ENCODE peak calls at places on chromosomes 1 and 21, in seven cellular contexts. W is AG09309; Q is foreskin keratinocyte; B is HFFc6; P is activated CD8-positive, alpha-beta T cell treated with anti-CD3 and anti-CD28 coated beads for 36 hours; X is adrenal gland; I is upper lobe of right lung. F is an unnamed sample.

GRCh38 chr1:203084588-203085527 is 954 bp downstream of the MYOG start:
- DNase-seq in Q (no peak), B (no peak), W (no peak), P (peak), I (no peak), X (no peak), F (no peak)

GRCh38 chr1:153360592-153360991 is 2.9 kb downstream of the S100A9 start:
- DNase-seq in X (no peak), I (no peak), Q (no peak), B (no peak), W (no peak), P (no peak), F (no peak)

GRCh38 chr1:33560680-33561079 is 88.2 kb downstream of the ZSCAN20 start:
- DNase-seq in P (no peak), X (no peak), Q (no peak), I (no peak), B (no peak), W (no peak), F (no peak)

GRCh38 chr1:98459471-98459870 is 202.1 kb upstream of the SNX7 start:
- DNase-seq in X (no peak), Q (no peak), P (no peak), W (no peak), B (no peak), I (no peak), F (no peak)

GRCh38 chr1:244100691-244101453 is 49.8 kb downstream of the ZBTB18 start:
- DNase-seq in B (no peak), I (no peak), W (no peak), X (no peak), Q (no peak), P (peak), F (no peak)

GRCh38 chr1:24709748-24710416 is 35.4 kb upstream of the CLIC4 start:
- DNase-seq in B (no peak), Q (no peak), I (no peak), W (no peak), P (peak), X (no peak), F (no peak)

GRCh38 chr1:83901547-83902155 is 97.3 kb downstream of the TTLL7 start:
- DNase-seq in X (no peak), P (no peak), I (no peak), Q (peak), B (peak), W (peak), F (peak)

GRCh38 chr21:35585878-35586277 is 474.4 kb downstream of the SETD4 start:
- DNase-seq in B (no peak), W (no peak), I (no peak), P (no peak), Q (no peak), X (no peak), F (no peak)

GRCh38 chr1:209741198-209741597 is 14.7 kb upstream of the TRAF3IP3 start:
- DNase-seq in Q (no peak), I (no peak), P (no peak), X (no peak), W (no peak), B (no peak), F (no peak)

GRCh38 chr1:12601690-12602632 is 16.0 kb downstream of the DHRS3 start:
- DNase-seq in P (peak), I (no peak), Q (no peak), X (no peak), B (peak), W (peak), F (no peak)

GRCh38 chr1:23126801-23127200 is 41.9 kb downstream of the LUZP1 start:
- DNase-seq in I (no peak), X (no peak), P (no peak), W (no peak), B (peak), Q (peak), F (no peak)

GRCh38 chr1:161928056-161928455 is 95.6 kb downstream of the OLFML2B start:
- DNase-seq in X (no peak), P (no peak), Q (no peak), W (no peak), I (no peak), B (no peak), F (no peak)

GRCh38 chr1:58714594-58714993 is 14.7 kb upstream of the MYSM1 start:
- DNase-seq in W (no peak), X (no peak), B (no peak), Q (no peak), P (no peak), I (no peak), F (no peak)

GRCh38 chr1:89547563-89548485 is 23.2 kb downstream of the LRRC8B start:
- DNase-seq in X (peak), Q (peak), B (no peak), I (no peak), W (peak), P (peak), F (peak)

GRCh38 chr1:79079770-79080169 is 73.2 kb upstream of the ADGRL4 start:
- DNase-seq in Q (peak), X (no peak), B (peak), I (no peak), W (peak), P (no peak), F (no peak)

GRCh38 chr1:77015748-77016341 is 148.6 kb downstream of the ST6GALNAC5 start:
- DNase-seq in P (no peak), W (no peak), I (no peak), B (no peak), X (no peak), Q (no peak), F (no peak)

GRCh38 chr1:2236695-2237677 is 8.9 kb downstream of the SKI start:
- DNase-seq in X (peak), W (no peak), I (no peak), B (no peak), Q (no peak), P (peak), F (no peak)

GRCh38 chr1:88698140-88698539 is 14.1 kb downstream of the PKN2 start:
- DNase-seq in X (no peak), B (no peak), W (no peak), P (no peak), I (no peak), Q (no peak), F (no peak)

GRCh38 chr1:30106125-30106524 is 617.3 kb downstream of the MATN1 start:
- DNase-seq in B (peak), X (peak), I (no peak), P (peak), W (no peak), Q (no peak), F (peak)

GRCh38 chr21:45831991-45832740 is 149.4 kb upstream of the COL6A1 start:
- DNase-seq in I (no peak), B (no peak), Q (no peak), P (no peak), X (no peak), W (no peak), F (no peak)

GRCh38 chr1:101128851-101129250 is 103.3 kb upstream of the DPH5 start:
- DNase-seq in P (no peak), X (no peak), Q (no peak), W (no peak), B (no peak), I (no peak), F (no peak)

GRCh38 chr1:52632732-52633290 is at the start of gene SHISAL2A:
- DNase-seq in B (no peak), W (no peak), X (peak), P (peak), Q (no peak), I (peak), F (no peak)

GRCh38 chr21:43752758-43753438 is 23.2 kb downstream of the CSTB start:
- DNase-seq in X (no peak), I (no peak), W (no peak), B (no peak), P (no peak), Q (no peak), F (no peak)

GRCh38 chr1:240739754-240740153 is 127.8 kb upstream of the GREM2 start:
- DNase-seq in I (no peak), W (no peak), B (peak), P (no peak), X (no peak), Q (no peak), F (no peak)

GRCh38 chr1:158714754-158715153 is 5.8 kb downstream of the OR6K3 start:
- DNase-seq in W (no peak), I (no peak), P (no peak), B (no peak), Q (no peak), X (no peak), F (no peak)

DNA sequence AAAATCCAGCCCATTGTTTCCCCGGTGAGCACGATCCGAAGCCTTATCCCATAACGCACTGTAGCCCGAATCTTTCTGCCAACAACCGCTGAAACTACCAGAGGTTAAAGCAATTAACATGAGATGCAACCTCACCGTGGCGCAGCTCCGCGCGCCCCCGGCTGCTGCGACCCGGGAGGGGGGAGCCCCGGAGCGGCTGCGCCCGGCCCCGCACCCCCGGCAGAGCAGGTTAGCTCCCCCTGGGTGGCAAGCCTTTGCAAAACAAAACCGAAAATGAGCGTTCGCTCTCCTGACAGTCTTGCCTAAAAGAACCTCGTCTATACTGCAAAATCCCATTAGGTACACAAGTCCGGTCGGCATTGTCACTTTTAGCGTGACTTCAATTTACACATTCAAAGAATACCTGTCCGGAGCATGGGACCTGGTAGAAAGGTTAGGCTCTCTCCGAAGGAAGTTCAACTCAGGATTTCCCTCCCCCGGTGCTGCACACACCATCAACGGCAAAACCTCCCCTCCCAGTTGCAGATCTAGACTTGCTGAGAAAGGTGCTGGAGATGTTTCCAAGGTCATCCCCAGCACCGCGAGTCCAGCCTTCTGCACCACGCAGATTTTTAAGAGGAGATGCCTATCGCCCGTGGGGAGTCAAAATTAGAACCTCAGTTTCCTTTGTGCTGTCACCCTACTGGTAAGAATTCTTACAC is 107.5 kb downstream of the ZNF281 start:
- DNase-seq in X (no peak), I (peak), Q (no peak), B (no peak), P (peak), W (no peak), F (peak)
- TF ChIP-seq CTCF in X (no peak), I (peak), Q (peak), B (peak), P (no peak), W (no peak), F (no peak)

DNA sequence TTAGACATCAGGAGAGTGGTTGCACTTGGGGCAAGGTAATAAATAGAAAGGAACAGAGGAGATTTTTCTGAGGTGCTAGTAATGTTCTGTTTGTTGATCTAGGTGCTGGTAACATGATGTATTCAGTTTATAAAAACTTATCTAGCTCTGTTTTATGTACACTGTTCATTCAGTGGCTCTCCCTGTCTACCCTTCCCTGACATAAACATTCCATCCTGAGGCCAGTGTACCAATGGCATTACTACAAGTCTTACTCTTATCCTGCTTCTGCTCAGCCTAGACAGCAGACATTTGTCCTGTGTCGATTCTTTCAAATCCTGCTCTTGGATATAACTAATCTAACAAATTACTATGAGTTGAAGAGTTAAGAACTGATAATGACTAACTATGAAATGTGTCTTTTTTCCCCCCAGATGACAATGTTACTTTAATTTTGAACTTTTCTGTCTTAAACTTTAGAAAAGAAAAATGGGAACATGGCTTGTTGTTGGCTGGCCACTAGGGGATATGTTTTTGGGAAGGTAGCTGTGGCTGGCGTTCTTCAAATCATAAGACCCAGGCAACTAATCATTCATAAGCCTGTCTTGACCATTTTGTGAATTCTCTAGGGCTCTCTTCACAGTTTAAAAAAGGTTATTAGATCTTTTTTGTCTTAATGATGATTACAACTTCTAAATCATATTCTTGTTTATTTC is 390.9 kb downstream of the PBX1 start:
- DNase-seq in B (no peak), W (no peak), P (no peak), I (no peak), X (no peak), Q (no peak), F (no peak)
- TF ChIP-seq CTCF in B (peak), W (no peak), P (no peak), I (no peak), X (no peak), Q (no peak), F (peak)

DNA sequence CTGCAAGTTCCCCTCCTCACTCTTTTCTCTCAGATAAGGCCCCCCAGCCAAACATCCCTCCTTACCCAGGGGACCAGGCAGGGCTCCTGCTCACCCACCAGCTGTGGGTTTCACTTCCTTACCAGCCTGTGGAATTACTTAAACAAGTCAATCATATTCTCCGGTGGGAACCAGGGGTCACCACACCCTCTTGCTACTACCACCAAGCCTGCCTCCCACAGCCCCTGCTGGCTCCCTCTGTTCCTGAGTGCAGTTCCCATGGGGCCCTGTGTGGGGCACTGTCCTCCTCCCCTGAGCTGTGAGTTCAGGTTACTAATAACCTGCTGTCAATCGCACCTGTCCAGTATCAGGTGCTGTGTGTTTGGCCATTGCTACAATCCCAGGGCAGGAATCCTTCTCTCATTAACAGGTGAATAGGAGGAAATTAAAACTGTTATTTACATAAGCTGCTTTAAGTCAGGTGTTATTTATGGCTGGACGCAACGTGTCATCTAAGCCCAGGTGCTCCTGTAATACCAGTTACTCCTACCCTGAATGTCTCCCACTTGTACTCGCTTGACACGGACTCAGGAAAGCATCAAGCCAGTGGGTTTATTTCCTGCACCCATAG is 53.1 kb upstream of the LBR start:
- DNase-seq in B (peak), Q (no peak), X (peak), W (no peak), P (peak), I (peak), F (no peak)
- TF ChIP-seq CTCF in B (peak), Q (peak), X (peak), W (peak), P (peak), I (peak), F (peak)

GRCh38 chr1:237042892-237043576 is 1.1 kb downstream of the RYR2 start:
- DNase-seq in W (no peak), X (no peak), Q (no peak), I (peak), B (no peak), P (peak), F (no peak)

GRCh38 chr1:237048803-237049202 is 6.8 kb downstream of the RYR2 start:
- DNase-seq in B (no peak), I (no peak), W (no peak), X (no peak), Q (no peak), P (no peak), F (no peak)

GRCh38 chr1:237043846-237044636 is 2.1 kb downstream of the RYR2 start:
- DNase-seq in X (no peak), W (no peak), P (no peak), B (no peak), Q (no peak), I (no peak), F (no peak)

GRCh38 chr1:237042467-237042891 is 495 bp downstream of the RYR2 start:
- DNase-seq in W (no peak), I (no peak), X (no peak), B (no peak), P (no peak), Q (no peak), F (no peak)

DNA sequence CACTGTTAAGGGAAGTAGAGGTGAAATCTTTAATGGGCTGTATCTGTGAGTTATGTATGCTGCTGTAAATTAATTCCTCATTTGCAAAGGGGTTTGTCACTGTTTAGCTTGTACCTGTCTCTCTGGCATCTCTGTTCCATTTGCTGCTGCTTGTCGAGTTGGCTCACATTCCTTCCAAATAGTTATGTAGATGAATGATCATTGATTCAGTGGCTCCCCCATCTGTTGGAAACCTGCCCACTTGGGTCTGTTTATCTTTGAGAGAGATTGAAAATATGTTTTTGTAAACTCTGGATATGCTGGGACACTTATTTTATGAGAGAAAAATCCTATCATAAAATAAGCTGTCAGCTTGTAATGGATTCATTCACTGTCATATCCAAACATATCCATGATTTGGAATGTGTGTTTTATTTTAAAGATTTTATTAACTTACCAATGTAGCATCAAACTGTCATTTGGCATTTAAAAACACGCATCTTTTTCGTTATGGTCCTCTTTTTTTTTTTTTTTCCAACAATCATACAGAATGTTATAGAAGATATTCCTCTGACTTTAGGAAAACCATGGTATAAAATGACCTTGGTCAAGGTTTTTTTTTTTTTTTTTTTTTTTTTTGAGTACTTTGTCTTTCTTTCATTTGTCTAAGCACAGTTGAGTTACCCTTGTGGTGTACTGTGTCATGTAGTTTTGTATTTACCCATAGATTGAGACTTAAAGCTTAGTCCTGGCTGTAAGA is 3.5 kb downstream of the RYR2 start:
- DNase-seq in P (peak), X (no peak), I (no peak), B (no peak), W (no peak), Q (no peak), F (no peak)
- TF ChIP-seq CTCF in P (no peak), X (no peak), I (no peak), B (no peak), W (no peak), Q (no peak), F (no peak)

GRCh38 chr1:192489748-192490147 is 85.8 kb upstream of the RGS1 start:
- DNase-seq in I (no peak), B (peak), X (no peak), P (peak), W (peak), Q (peak), F (peak)

GRCh38 chr1:192485692-192486436 is 89.7 kb upstream of the RGS1 start:
- DNase-seq in P (no peak), X (peak), W (peak), I (no peak), B (peak), Q (peak), F (peak)

GRCh38 chr1:192489046-192489445 is 86.5 kb upstream of the RGS1 start:
- DNase-seq in P (no peak), W (peak), Q (no peak), X (no peak), I (no peak), B (no peak), F (no peak)

GRCh38 chr1:192491804-192492554 is 83.6 kb upstream of the RGS1 start:
- DNase-seq in P (no peak), W (no peak), Q (no peak), B (peak), X (no peak), I (no peak), F (no peak)

GRCh38 chr1:192488058-192488457 is 87.5 kb upstream of the RGS1 start:
- DNase-seq in B (no peak), X (no peak), P (no peak), I (no peak), Q (no peak), W (no peak), F (no peak)
- TF ChIP-seq CTCF in B (peak), X (no peak), P (no peak), I (peak), Q (peak), W (peak), F (no peak)

DNA sequence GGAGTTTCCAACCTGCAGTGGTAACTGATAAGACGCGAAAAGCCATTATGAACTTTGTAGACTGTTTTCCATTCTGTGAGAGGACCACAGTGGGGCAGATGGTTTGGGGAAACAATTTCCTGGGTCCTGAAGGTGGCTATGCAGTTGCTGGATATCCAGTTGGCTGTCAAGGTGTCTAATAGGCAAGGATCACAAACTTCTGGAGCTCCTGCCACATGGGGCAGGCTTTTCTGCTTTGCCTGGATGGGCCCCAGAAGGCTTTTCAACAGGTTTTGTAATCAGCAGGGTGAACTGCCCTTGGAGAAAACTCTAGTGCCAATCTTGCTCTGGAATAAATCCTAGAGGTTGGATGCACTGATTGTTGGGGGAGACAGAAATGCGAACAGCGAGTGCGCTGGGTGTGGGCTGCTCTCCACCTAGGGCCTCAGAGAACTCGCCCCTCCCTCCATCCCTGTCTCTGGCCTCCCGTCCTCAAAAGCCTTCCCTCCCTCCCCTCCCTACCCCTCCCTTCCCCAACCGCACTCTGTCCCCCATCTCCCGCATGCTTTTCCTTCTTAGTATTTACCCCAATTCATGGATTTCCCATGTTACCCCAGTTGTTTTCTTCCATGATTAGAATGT is 210.3 kb upstream of the USP24 start:
- DNase-seq in P (no peak), X (no peak), B (no peak), I (no peak), Q (no peak), W (no peak), F (no peak)
- TF ChIP-seq CTCF in P (no peak), X (no peak), B (no peak), I (no peak), Q (peak), W (no peak), F (no peak)

GRCh38 chr1:145985129-145985501 is 11.3 kb downstream of the TXNIP start:
- DNase-seq in P (no peak), X (peak), W (no peak), Q (no peak), I (no peak), B (no peak), F (no peak)
- TF ChIP-seq CTCF in P (no peak), X (no peak), W (no peak), Q (no peak), I (no peak), B (no peak), F (no peak)